ENCODE peak calls at places on chromosomes 16 and 17, in seven cellular contexts. V is A673, A is neural crest cell, D is mammary epithelial cell, P is K562, M is natural killer cell, Q is glutamatergic neuron. W is an unnamed sample.
A peak's percentile ranks its signal among the peaks of the same experiment; 100 is the strongest.

GRCh38 chr16:2424061-2425007 is 4.9 kb upstream of the CCNF start:
- DNase-seq in V (no peak), A (no peak), D (no peak), P (no peak), M (no peak), Q (no peak), W (no peak)

GRCh38 chr17:78995761-78996451 is 13.7 kb downstream of the CANT1 start:
- DNase-seq in V (no peak), A (no peak), D (no peak), P (no peak), M (no peak), Q (no peak), W (no peak)

GRCh38 chr17:51703364-51704341 is 443.3 kb downstream of the UTP18 start:
- DNase-seq in V (no peak), A (no peak), D (peak; percentile 77), P (no peak), M (no peak), Q (no peak), W (no peak)

GRCh38 chr16:81647527-81647926 is 131.6 kb upstream of the PLCG2 start:
- DNase-seq in V (no peak), A (no peak), D (peak; percentile 84), P (no peak), M (no peak), Q (no peak), W (no peak)

GRCh38 chr16:67486805-67487204 is 3.5 kb upstream of the AGRP start:
- DNase-seq in V (no peak), A (no peak), D (no peak), P (no peak), M (no peak), Q (no peak), W (no peak)

GRCh38 chr17:48626470-48627241 is 498 bp upstream of the HOXB9 start:
- DNase-seq in V (peak; percentile 64), A (no peak), D (no peak), P (peak; percentile 99), M (peak; percentile 51), Q (no peak), W (no peak)

GRCh38 chr16:2983706-2984136 is 3.5 kb upstream of the PKMYT1 start:
- DNase-seq in V (peak; percentile 88), A (peak; percentile 80), D (peak; percentile 86), P (peak; percentile 94), M (peak; percentile 56), Q (peak; percentile 91), W (peak; percentile 56)

GRCh38 chr16:56193951-56194726 is 2.9 kb downstream of the GNAO1 start:
- DNase-seq in V (peak; percentile 77), A (peak; percentile 92), D (peak; percentile 45), P (peak; percentile 80), M (peak; percentile 26), Q (peak; percentile 96), W (peak; percentile 65)

GRCh38 chr16:89921699-89922476 is 1.3 kb upstream of the TUBB3 start:
- DNase-seq in V (peak; percentile 82), A (peak; percentile 60), D (peak; percentile 87), P (peak; percentile 93), M (no peak), Q (peak; percentile 80), W (no peak)

GRCh38 chr17:49452173-49452572 is 37.5 kb upstream of the PHB1 start:
- DNase-seq in V (no peak), A (no peak), D (no peak), P (peak; percentile 47), M (no peak), Q (no peak), W (no peak)

GRCh38 chr17:48012151-48012520 is 25.5 kb downstream of the COPZ2 start:
- DNase-seq in V (peak; percentile 88), A (peak; percentile 84), D (no peak), P (peak; percentile 74), M (peak; percentile 40), Q (peak; percentile 92), W (peak; percentile 53)

GRCh38 chr17:64107517-64108235 is 22.3 kb downstream of the ERN1 start:
- DNase-seq in V (no peak), A (no peak), D (no peak), P (no peak), M (no peak), Q (no peak), W (no peak)

GRCh38 chr17:4948997-4949320 is 629 bp upstream of the PFN1 start:
- DNase-seq in V (peak; percentile 93), A (peak; percentile 67), D (peak; percentile 91), P (peak; percentile 83), M (peak; percentile 72), Q (peak; percentile 78), W (peak; percentile 60)

GRCh38 chr16:85832578-85833539 is 33.4 kb downstream of the COX4I1 start:
- DNase-seq in V (no peak), A (no peak), D (no peak), P (no peak), M (no peak), Q (no peak), W (no peak)

GRCh38 chr17:55540414-55541091 is 29.3 kb upstream of the SMIM36 start:
- DNase-seq in V (peak; percentile 22), A (no peak), D (peak; percentile 63), P (no peak), M (no peak), Q (no peak), W (no peak)

GRCh38 chr16:30805370-30806169 is 18.6 kb upstream of the ZNF629 start:
- DNase-seq in V (peak; percentile 76), A (peak; percentile 71), D (peak; percentile 70), P (peak; percentile 89), M (peak; percentile 47), Q (peak; percentile 88), W (peak; percentile 29)

GRCh38 chr17:49971848-49972485 is 3.0 kb downstream of the DLX4 start:
- DNase-seq in V (no peak), A (no peak), D (no peak), P (peak; percentile 41), M (no peak), Q (peak; percentile 63), W (no peak)

GRCh38 chr16:62058412-62058811 is 22.2 kb upstream of the CDH8 start:
- DNase-seq in V (no peak), A (no peak), D (no peak), P (no peak), M (no peak), Q (no peak), W (no peak)

GRCh38 chr17:39636927-39637736 is at the start of gene STARD3:
- DNase-seq in V (peak; percentile 84), A (peak; percentile 87), D (peak; percentile 79), P (peak; percentile 93), M (peak; percentile 87), Q (peak; percentile 96), W (peak; percentile 86)
- TF ChIP-seq CTCF in V (no peak), A (no peak), D (peak; percentile 37), P (peak; percentile 42), M (no peak), Q (no peak), W (peak; percentile 43)

DNA sequence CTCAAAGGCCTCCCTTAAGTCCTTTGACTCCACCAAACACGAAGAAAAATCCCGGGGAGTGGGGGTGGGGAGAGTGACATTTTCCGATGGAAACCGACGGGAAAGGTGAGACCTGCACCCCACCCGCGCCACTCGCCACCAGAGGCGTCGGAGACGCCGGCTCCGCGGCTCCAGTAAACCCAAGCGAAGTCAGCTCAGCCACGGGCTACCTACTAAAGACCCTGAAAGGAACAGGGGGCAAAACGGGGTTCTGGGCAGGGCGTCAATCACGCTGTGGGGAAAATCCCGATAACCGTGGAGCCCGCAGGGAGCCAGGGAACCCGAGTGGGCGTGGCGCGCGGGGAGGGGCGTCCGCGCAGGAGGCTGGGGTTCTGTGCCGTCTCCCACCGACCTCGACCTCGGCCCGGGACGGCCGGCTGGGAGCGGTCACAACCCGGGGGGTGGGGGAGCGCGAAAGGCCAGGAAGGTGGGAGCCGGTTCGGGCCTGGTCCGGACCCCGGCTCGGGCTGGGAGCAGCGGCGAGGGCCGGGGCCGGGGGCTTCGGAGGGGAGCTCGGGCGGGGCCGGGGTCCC is 565 bp downstream of the WDR45B start:
- DNase-seq in V (peak; percentile 39), A (no peak), D (peak; percentile 24), P (peak; percentile 54), M (peak; percentile 40), Q (peak; percentile 36), W (peak; percentile 35)
- TF ChIP-seq CTCF in V (no peak), A (no peak), D (peak; percentile 28), P (no peak), M (no peak), Q (no peak), W (no peak)

GRCh38 chr17:58352018-58352842 is at the start of gene SUPT4H1:
- DNase-seq in V (peak; percentile 95), A (peak; percentile 80), D (peak; percentile 95), P (peak; percentile 95), M (peak; percentile 88), Q (peak; percentile 92), W (peak; percentile 90)
- TF ChIP-seq CTCF in V (no peak), A (no peak), D (peak; percentile 1), P (peak; percentile 20), M (no peak), Q (no peak), W (no peak)

DNA sequence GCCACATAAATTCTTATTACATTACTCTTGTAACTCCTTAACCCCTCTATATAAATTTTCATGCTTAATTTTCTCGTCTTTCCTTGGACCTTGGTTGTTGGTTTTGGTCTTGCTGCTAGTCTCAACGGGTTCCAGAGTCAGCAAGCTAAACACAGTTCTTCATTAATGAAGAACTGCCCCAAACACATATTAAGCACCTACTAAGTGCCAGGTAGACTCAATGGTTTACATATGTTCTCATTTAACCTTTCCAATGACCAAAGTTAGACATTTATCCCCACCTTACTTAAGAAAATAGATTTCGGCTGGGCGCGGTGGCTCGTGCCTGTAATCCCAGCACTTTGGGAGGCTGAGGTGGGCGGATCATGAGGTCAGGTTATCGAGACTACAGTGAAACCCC is 15.0 kb downstream of the SIAH1 start:
- DNase-seq in V (no peak), A (no peak), D (no peak), P (no peak), M (no peak), Q (no peak), W (no peak)
- TF ChIP-seq CTCF in V (no peak), A (no peak), D (no peak), P (no peak), M (no peak), Q (no peak), W (no peak)

GRCh38 chr16:13921328-13921727 is 1.4 kb downstream of the ERCC4 start:
- DNase-seq in V (no peak), A (no peak), D (no peak), P (no peak), M (no peak), Q (no peak), W (no peak)

GRCh38 chr16:13920510-13920818 is 510 bp downstream of the ERCC4 start:
- DNase-seq in V (no peak), A (no peak), D (no peak), P (no peak), M (no peak), Q (no peak), W (no peak)

GRCh38 chr16:13915033-13915635 is 4.8 kb upstream of the ERCC4 start:
- DNase-seq in V (no peak), A (no peak), D (no peak), P (no peak), M (no peak), Q (no peak), W (no peak)

GRCh38 chr16:13919683-13920509 is at the start of gene ERCC4:
- DNase-seq in V (peak; percentile 99), A (peak; percentile 99), D (peak; percentile 98), P (peak; percentile 98), M (peak; percentile 99), Q (peak; percentile 99), W (peak; percentile 98)

DNA sequence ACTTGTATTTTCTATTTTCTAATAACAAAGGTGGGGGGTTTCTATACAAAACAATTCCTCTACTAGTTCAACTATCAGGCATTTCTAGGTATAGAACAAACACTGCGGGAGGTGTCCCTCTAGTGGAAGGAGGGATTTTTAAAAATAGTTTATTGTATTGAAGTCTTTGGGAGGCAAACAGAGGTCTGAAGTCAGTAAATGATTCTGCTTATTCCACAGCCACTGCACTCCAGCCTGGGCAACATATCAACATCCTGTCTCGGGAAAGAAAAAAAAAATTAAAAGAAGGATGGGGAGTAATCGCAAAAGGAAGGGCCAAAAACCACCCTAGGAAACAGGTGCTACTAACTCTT is 648 bp upstream of the ERCC4 start:
- DNase-seq in V (peak; percentile 62), A (no peak), D (peak; percentile 45), P (peak; percentile 57), M (no peak), Q (no peak), W (peak; percentile 1)
- TF ChIP-seq CTCF in V (no peak), A (no peak), D (peak; percentile 59), P (peak; percentile 61), M (no peak), Q (no peak), W (peak; percentile 93)